ENCODE peak calls at places on chromosome 9, in nine cellular contexts. L is A549, M is right atrium auricular region, K is ovary, J is Calu3, U is prostate gland, F is WERI-Rb-1, W is neural progenitor cell, I is AG09309. V is an unnamed sample.

GRCh38 chr9:899440-900184 is 58.1 kb downstream of the DMRT1 start:
- DNase-seq in L (no peak), M (no peak), K (no peak), J (no peak), U (peak; percentile 21), F (no peak), W (peak; percentile 86), I (no peak), V (no peak)

GRCh38 chr9:109811876-109812275 is 31.9 kb downstream of the PALM2AKAP2 start:
- DNase-seq in L (no peak), M (no peak), K (no peak), J (no peak), U (no peak), F (no peak), W (no peak), I (no peak), V (no peak)

GRCh38 chr9:121372563-121373400 is 2.7 kb upstream of the STOM start:
- DNase-seq in L (peak; percentile 83), M (no peak), K (peak; percentile 55), J (no peak), U (peak; percentile 51), F (peak; percentile 22), W (no peak), I (no peak), V (no peak)

GRCh38 chr9:124593080-124594058 is 86.2 kb upstream of the NR5A1 start:
- DNase-seq in L (no peak), M (no peak), K (no peak), J (no peak), U (no peak), F (peak; percentile 82), W (peak; percentile 93), I (no peak), V (no peak)

GRCh38 chr9:1869843-1870242 is 145.3 kb upstream of the SMARCA2 start:
- DNase-seq in L (peak; percentile 29), M (no peak), K (no peak), J (peak; percentile 45), U (peak; percentile 8), F (peak; percentile 43), W (peak; percentile 64), I (no peak), V (no peak)

GRCh38 chr9:79953908-79954307 is 382.1 kb downstream of the TLE4 start:
- DNase-seq in L (no peak), M (no peak), K (no peak), J (no peak), U (no peak), F (no peak), W (no peak), I (no peak), V (no peak)

GRCh38 chr9:75086443-75087278 is 1.3 kb downstream of the NMRK1 start:
- DNase-seq in L (no peak), M (no peak), K (peak; percentile 30), J (no peak), U (no peak), F (no peak), W (no peak), I (no peak), V (no peak)

GRCh38 chr9:115015018-115015635 is 84.7 kb upstream of the TNFSF8 start:
- DNase-seq in L (peak; percentile 64), M (no peak), K (no peak), J (peak; percentile 51), U (no peak), F (peak; percentile 65), W (peak; percentile 67), I (no peak), V (no peak)

GRCh38 chr9:120941046-120941770 is 14.6 kb upstream of the TRAF1 start:
- DNase-seq in L (peak; percentile 56), M (no peak), K (no peak), J (no peak), U (no peak), F (no peak), W (no peak), I (no peak), V (no peak)

GRCh38 chr9:105114956-105115728 is 129.3 kb upstream of the SLC44A1 start:
- DNase-seq in L (no peak), M (peak; percentile 66), K (no peak), J (no peak), U (no peak), F (peak; percentile 30), W (no peak), I (no peak), V (no peak)

GRCh38 chr9:23774266-23774665 is 51.8 kb downstream of the ELAVL2 start:
- DNase-seq in L (no peak), M (no peak), K (no peak), J (no peak), U (no peak), F (no peak), W (no peak), I (no peak), V (no peak)

GRCh38 chr9:14313951-14314423 is at the start of gene NFIB:
- DNase-seq in L (peak; percentile 74), M (no peak), K (peak; percentile 77), J (peak; percentile 44), U (peak; percentile 49), F (peak; percentile 45), W (peak; percentile 59), I (no peak), V (no peak)

GRCh38 chr9:16689352-16689938 is 181.0 kb downstream of the BNC2 start:
- DNase-seq in L (peak; percentile 21), M (no peak), K (no peak), J (no peak), U (peak; percentile 59), F (no peak), W (no peak), I (no peak), V (no peak)

GRCh38 chr9:92706218-92706940 is 36.4 kb upstream of the IPPK start:
- DNase-seq in L (peak; percentile 35), M (peak; percentile 52), K (no peak), J (peak; percentile 27), U (no peak), F (peak; percentile 51), W (peak; percentile 55), I (no peak), V (no peak)

GRCh38 chr9:28234133-28234898 is 661.0 kb upstream of the C9orf72 start:
- DNase-seq in L (no peak), M (no peak), K (no peak), J (no peak), U (no peak), F (no peak), W (no peak), I (no peak), V (no peak)

GRCh38 chr9:132451276-132451675 is 41.3 kb downstream of the CFAP77 start:
- DNase-seq in L (no peak), M (no peak), K (no peak), J (no peak), U (no peak), F (no peak), W (no peak), I (no peak), V (no peak)

GRCh38 chr9:22718653-22719052 is 272.0 kb downstream of the DMRTA1 start:
- DNase-seq in L (no peak), M (no peak), K (no peak), J (no peak), U (no peak), F (no peak), W (no peak), I (no peak), V (no peak)

GRCh38 chr9:27151693-27152397 is 42.8 kb downstream of the TEK start:
- DNase-seq in L (no peak), M (no peak), K (peak; percentile 21), J (no peak), U (peak; percentile 32), F (no peak), W (no peak), I (peak; percentile 8), V (peak; percentile 61)

GRCh38 chr9:95907794-95908193 is 32.3 kb downstream of the ERCC6L2 start:
- DNase-seq in L (no peak), M (no peak), K (no peak), J (no peak), U (no peak), F (no peak), W (peak; percentile 18), I (no peak), V (no peak)
- TF ChIP-seq CTCF in L (peak; percentile 22), M (no peak), K (no peak), J (no peak), U (no peak), F (peak; percentile 56), W (peak; percentile 57), I (peak; percentile 10), V (peak; percentile 53)

DNA sequence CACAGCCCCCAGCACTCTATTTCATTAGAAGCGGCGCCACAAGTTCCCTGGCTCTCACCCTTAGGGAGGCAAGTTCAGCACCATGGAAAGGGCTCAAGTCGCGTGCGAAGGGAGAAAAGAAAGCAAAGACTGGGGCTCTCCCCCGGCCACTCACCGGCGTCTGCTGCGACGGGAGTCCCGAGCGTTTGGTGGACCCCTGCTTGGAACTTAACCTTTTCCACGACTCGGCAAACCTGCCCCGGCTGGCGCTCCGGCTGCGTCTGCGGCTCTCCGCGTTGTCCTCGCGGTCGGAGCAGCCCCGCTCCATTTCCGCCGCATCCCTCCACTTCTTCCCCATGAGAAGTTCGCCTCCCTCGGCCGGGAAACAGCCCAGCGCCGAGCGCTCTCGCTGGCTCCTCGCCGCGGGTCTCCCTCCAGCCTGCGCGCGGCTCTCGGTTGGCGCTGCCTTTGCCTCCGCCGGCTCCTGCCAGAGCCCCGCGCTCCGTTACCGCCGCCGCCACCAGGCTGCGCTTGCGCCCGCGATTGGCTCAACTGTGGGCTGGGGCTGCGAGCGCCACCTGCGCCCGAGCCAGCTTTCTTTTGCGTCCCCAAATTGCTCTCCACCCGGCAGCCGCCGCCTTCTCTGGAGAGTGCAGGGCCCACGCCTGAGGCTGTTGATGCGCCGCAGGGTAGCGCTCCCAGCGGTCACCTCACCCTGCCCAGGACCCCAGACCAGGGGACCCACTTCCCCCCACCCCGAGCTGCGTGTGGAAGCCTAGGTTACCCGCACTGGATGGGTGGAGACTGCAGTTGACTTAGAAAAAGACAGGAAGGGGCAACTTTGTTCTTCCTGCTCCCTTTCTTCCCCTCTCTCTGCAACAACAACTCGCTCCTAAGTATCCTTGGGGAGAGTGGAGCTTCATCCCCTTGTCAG is 321.6 kb downstream of the CEMIP2 start:
- DNase-seq in L (peak; percentile 48), M (no peak), K (no peak), J (peak; percentile 65), U (peak; percentile 4), F (peak; percentile 86), W (peak; percentile 95), I (peak; percentile 1), V (peak; percentile 3)
- TF ChIP-seq CTCF in L (peak; percentile 37), M (no peak), K (no peak), J (peak; percentile 20), U (no peak), F (peak; percentile 64), W (peak; percentile 55), I (no peak), V (peak; percentile 30)

DNA sequence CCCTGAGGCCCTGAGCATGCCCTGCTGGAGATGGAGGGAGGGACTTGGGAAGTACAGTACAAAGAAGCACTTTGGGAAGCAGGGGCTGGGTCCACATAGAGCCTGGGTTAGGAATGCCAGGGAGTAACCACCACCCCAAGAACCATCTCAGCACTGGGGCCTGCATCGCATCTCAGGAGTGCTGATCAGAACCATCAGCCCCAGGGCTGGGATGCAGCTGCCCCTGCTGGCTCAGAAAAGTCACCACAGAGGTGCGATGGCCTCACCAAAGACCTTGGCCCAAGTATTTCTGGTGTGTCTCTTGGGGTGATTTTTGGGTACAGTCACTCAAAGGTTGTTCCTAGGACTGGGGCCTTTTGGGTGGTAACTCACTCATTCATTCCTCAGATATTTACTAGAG is 236.8 kb upstream of the MVB12B start:
- DNase-seq in L (no peak), M (no peak), K (no peak), J (no peak), U (no peak), F (no peak), W (no peak), I (no peak), V (no peak)
- TF ChIP-seq CTCF in L (no peak), M (no peak), K (no peak), J (no peak), U (no peak), F (peak; percentile 33), W (no peak), I (no peak), V (no peak)

GRCh38 chr9:4375424-4376195 is 75.7 kb upstream of the GLIS3 start:
- DNase-seq in L (peak; percentile 59), M (no peak), K (no peak), J (no peak), U (peak; percentile 7), F (no peak), W (peak; percentile 52), I (peak; percentile 87), V (no peak)
- TF ChIP-seq CTCF in L (peak; percentile 90), M (no peak), K (peak; percentile 55), J (no peak), U (peak; percentile 71), F (peak; percentile 16), W (peak; percentile 68), I (peak; percentile 54), V (peak; percentile 60)